ENCODE peak calls at places on chromosomes 4 and X, in nine cellular contexts. B is body of pancreas, J is adrenal gland, O is suprapubic skin, S is uterus, Z is lower leg skin, T is colonic mucosa, R is AG10803, E is astrocyte of the spinal cord. P is an unnamed sample.

GRCh38 chr4:147683172-147683571 is 791 bp downstream of the PRMT9 start:
- DNase-seq in B (peak), J (peak), O (no peak), S (peak), Z (no peak), T (peak), R (peak), E (peak), P (peak)

GRCh38 chr4:84035568-84035967 is 463.5 kb downstream of the NKX6-1 start:
- DNase-seq in B (no peak), J (no peak), O (no peak), S (no peak), Z (no peak), T (no peak), R (no peak), E (no peak), P (no peak)

GRCh38 chr4:40828661-40829060 is 78.9 kb downstream of the NSUN7 start:
- DNase-seq in B (no peak), J (no peak), O (peak), S (no peak), Z (no peak), T (no peak), R (no peak), E (no peak), P (no peak)

GRCh38 chr4:55396305-55397023 is 707 bp downstream of the TMEM165 start:
- DNase-seq in B (peak), J (peak), O (no peak), S (peak), Z (peak), T (peak), R (peak), E (peak), P (no peak)

GRCh38 chrX:8848921-8849320 is 47.7 kb upstream of the FAM9A start:
- DNase-seq in B (no peak), J (no peak), O (no peak), S (no peak), Z (no peak), T (no peak), R (peak), E (no peak), P (no peak)

GRCh38 chr4:110424144-110424543 is 51.8 kb upstream of the ENPEP start:
- DNase-seq in B (no peak), J (no peak), O (no peak), S (no peak), Z (no peak), T (no peak), R (no peak), E (no peak), P (no peak)

GRCh38 chr4:82988323-82988832 is 22.2 kb downstream of the LIN54 start:
- DNase-seq in B (no peak), J (no peak), O (no peak), S (no peak), Z (no peak), T (no peak), R (peak), E (peak), P (no peak)

GRCh38 chr4:152054731-152055130 is 293.9 kb upstream of the GATB start:
- DNase-seq in B (no peak), J (no peak), O (no peak), S (no peak), Z (no peak), T (no peak), R (no peak), E (no peak), P (no peak)

GRCh38 chr4:54400188-54400587 is 171.1 kb downstream of the PDGFRA start:
- DNase-seq in B (no peak), J (no peak), O (no peak), S (no peak), Z (no peak), T (no peak), R (no peak), E (peak), P (no peak)

GRCh38 chr4:123579961-123580360 is 183.4 kb downstream of the SPRY1 start:
- DNase-seq in B (no peak), J (no peak), O (no peak), S (no peak), Z (no peak), T (no peak), R (no peak), E (no peak), P (no peak)

GRCh38 chr4:113106076-113106475 is 56.6 kb downstream of the ANK2 start:
- DNase-seq in B (no peak), J (no peak), O (no peak), S (no peak), Z (no peak), T (no peak), R (peak), E (peak), P (no peak)

GRCh38 chr4:87633239-87633638 is 16.8 kb upstream of the DMP1 start:
- DNase-seq in B (no peak), J (peak), O (no peak), S (no peak), Z (no peak), T (no peak), R (peak), E (peak), P (no peak)

GRCh38 chrX:113833656-113834055 is 750.2 kb upstream of the HTR2C start:
- DNase-seq in B (no peak), J (no peak), O (no peak), S (no peak), Z (no peak), T (no peak), R (no peak), E (no peak), P (no peak)

GRCh38 chr4:111650553-111651183 is 494.6 kb upstream of the FAM241A start:
- DNase-seq in B (no peak), J (no peak), O (no peak), S (no peak), Z (no peak), T (no peak), R (no peak), E (no peak), P (no peak)

GRCh38 chrX:107878106-107878505 is 52.4 kb downstream of the MID2 start:
- DNase-seq in B (no peak), J (no peak), O (no peak), S (no peak), Z (no peak), T (no peak), R (peak), E (no peak), P (no peak)

GRCh38 chrX:101237041-101237440 is 17.5 kb downstream of the DRP2 start:
- DNase-seq in B (no peak), J (no peak), O (no peak), S (no peak), Z (no peak), T (no peak), R (no peak), E (no peak), P (no peak)

GRCh38 chr4:178196751-178197150 is 754.5 kb upstream of the AGA start:
- DNase-seq in B (no peak), J (no peak), O (no peak), S (no peak), Z (no peak), T (no peak), R (no peak), E (no peak), P (no peak)

GRCh38 chr4:112973897-112974296 is 75.6 kb upstream of the ANK2 start:
- DNase-seq in B (no peak), J (no peak), O (no peak), S (no peak), Z (no peak), T (no peak), R (peak), E (no peak), P (no peak)

GRCh38 chr4:98284640-98285046 is 23.5 kb downstream of the RAP1GDS1 start:
- DNase-seq in B (no peak), J (no peak), O (no peak), S (no peak), Z (no peak), T (no peak), R (no peak), E (no peak), P (no peak)

GRCh38 chrX:148412006-148412405 is 88.4 kb upstream of the AFF2 start:
- DNase-seq in B (no peak), J (no peak), O (no peak), S (no peak), Z (no peak), T (no peak), R (no peak), E (peak), P (no peak)

GRCh38 chr4:3644849-3645627 is 112.8 kb upstream of the LRPAP1 start:
- DNase-seq in B (no peak), J (peak), O (no peak), S (peak), Z (peak), T (no peak), R (peak), E (no peak), P (no peak)

GRCh38 chr4:114867291-114867690 is 246.1 kb downstream of the NDST4 start:
- DNase-seq in B (no peak), J (no peak), O (no peak), S (no peak), Z (no peak), T (no peak), R (no peak), E (no peak), P (no peak)

GRCh38 chrX:41538707-41539106 is 91.6 kb downstream of the NYX start:
- DNase-seq in B (no peak), J (no peak), O (no peak), S (no peak), Z (no peak), T (no peak), R (no peak), E (no peak), P (no peak)

GRCh38 chr4:185457136-185457535 is 14.4 kb downstream of the CCDC110 start:
- DNase-seq in B (peak), J (no peak), O (no peak), S (no peak), Z (no peak), T (no peak), R (no peak), E (no peak), P (no peak)

GRCh38 chr4:159206427-159206871 is 103.6 kb downstream of the RAPGEF2 start:
- DNase-seq in B (no peak), J (no peak), O (no peak), S (no peak), Z (no peak), T (no peak), R (peak), E (peak), P (no peak)

GRCh38 chrX:119150163-119151135 is 22.8 kb upstream of the KIAA1210 start:
- DNase-seq in B (no peak), J (peak), O (peak), S (peak), Z (no peak), T (no peak), R (no peak), E (no peak), P (no peak)

GRCh38 chr4:182873726-182874125 is 43.5 kb downstream of the DCTD start:
- DNase-seq in B (no peak), J (no peak), O (no peak), S (no peak), Z (no peak), T (no peak), R (no peak), E (no peak), P (no peak)

GRCh38 chr4:182354867-182355266 is 111.7 kb downstream of the TENM3 start:
- DNase-seq in B (no peak), J (no peak), O (no peak), S (no peak), Z (no peak), T (no peak), R (peak), E (peak), P (no peak)

GRCh38 chrX:149903889-149904748 is 23.1 kb downstream of the MAGEA8 start:
- DNase-seq in B (no peak), J (no peak), O (no peak), S (no peak), Z (no peak), T (no peak), R (peak), E (peak), P (no peak)
- TF ChIP-seq CTCF in B (peak), J (no peak), O (no peak), S (no peak), Z (no peak), T (no peak), R (peak), E (peak), P (peak)

GRCh38 chrX:46597774-46598173 is 24.2 kb downstream of the CHST7 start:
- DNase-seq in B (no peak), J (no peak), O (no peak), S (no peak), Z (no peak), T (no peak), R (no peak), E (no peak), P (no peak)

GRCh38 chrX:46601283-46601682 is 27.7 kb downstream of the CHST7 start:
- DNase-seq in B (no peak), J (no peak), O (no peak), S (no peak), Z (no peak), T (no peak), R (peak), E (peak), P (no peak)

GRCh38 chrX:46597208-46597607 is 23.6 kb downstream of the CHST7 start:
- DNase-seq in B (no peak), J (no peak), O (no peak), S (no peak), Z (no peak), T (no peak), R (no peak), E (no peak), P (no peak)

GRCh38 chrX:46602468-46603102 is 29.0 kb downstream of the CHST7 start:
- DNase-seq in B (no peak), J (no peak), O (no peak), S (no peak), Z (no peak), T (no peak), R (no peak), E (no peak), P (no peak)

GRCh38 chrX:46599051-46599560 is 25.5 kb downstream of the CHST7 start:
- DNase-seq in B (no peak), J (no peak), O (no peak), S (no peak), Z (no peak), T (no peak), R (peak), E (no peak), P (no peak)
- TF ChIP-seq CTCF in B (no peak), J (no peak), O (no peak), S (no peak), Z (no peak), T (no peak), R (no peak), E (no peak), P (no peak)

DNA sequence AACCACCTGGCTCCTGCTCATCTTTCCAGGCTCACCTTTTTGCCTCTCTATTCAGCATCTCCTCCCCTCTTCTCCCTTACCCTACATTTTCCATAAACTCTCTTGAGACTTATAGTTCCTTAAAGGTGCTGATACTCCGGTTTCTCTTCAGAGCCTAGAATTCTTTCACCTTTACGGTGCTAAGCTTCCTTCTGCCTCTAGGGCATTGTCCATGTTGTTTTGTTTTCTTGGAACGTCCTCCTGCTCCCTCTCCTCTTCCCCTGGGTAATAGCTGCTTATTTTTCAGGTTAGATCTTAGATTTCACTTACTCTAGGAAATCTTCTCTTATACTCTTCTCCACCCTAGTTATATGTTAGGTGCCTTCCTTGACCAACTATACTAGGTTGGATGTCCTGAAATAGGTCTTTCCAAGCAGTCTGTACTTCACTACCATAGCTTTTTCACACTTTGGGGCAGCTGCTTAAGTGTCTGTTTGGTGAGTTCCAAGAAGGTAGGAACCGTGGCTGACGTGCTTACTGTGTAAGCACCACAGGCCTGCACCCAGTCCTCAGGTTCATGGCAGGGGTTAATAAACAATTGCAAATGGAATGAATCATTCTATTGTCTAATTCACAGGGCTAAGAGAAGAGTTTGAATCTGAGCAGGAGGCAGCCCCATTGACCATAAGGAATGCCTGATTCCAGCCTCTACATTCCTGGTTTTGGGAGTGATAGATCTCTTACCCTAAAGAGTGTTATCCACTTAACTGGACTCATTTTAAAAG is 227.5 kb downstream of the MGST2 start:
- DNase-seq in B (no peak), J (no peak), O (no peak), S (no peak), Z (no peak), T (no peak), R (no peak), E (peak), P (no peak)
- TF ChIP-seq CTCF in B (no peak), J (no peak), O (no peak), S (no peak), Z (no peak), T (no peak), R (no peak), E (no peak), P (no peak)

DNA sequence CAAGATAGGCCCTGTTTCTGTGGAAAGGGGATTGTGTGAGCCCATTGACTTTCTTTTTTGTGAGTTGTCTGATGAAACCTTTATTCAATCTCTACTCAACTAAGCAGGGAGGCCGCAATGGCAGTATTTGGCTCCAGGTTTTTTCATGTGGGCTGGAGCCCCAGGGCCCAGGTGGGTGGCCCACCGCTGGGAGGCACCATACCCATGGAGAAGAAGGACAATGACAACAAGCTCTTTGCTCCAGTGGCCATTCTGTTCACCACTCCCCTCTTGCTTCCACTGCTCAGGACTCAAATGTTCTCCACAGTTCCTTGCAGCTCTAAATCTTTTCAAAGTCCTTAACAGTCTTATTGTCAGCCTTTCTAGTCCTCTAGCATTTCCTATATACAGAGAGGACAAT is 54.1 kb downstream of the HOPX start:
- DNase-seq in B (no peak), J (no peak), O (no peak), S (no peak), Z (no peak), T (no peak), R (no peak), E (no peak), P (no peak)
- TF ChIP-seq CTCF in B (no peak), J (no peak), O (no peak), S (no peak), Z (no peak), T (no peak), R (no peak), E (no peak), P (no peak)

P was measured in CD14-positive monocyte.